ENCODE peak calls at places on chromosomes 3 and 15, in ten cellular contexts. M, A, K, J, C, R, B, W, N and O are unnamed samples.

GRCh38 chr3:4570840-4571621 is 77.9 kb downstream of the ITPR1 start:
- DNase-seq in B (no peak), W (no peak), K (no peak), M (no peak), N (no peak), R (no peak), J (no peak), C (no peak), A (no peak), O (no peak)

GRCh38 chr3:39261726-39262125 is 18.1 kb downstream of the CX3CR1 start:
- DNase-seq in J (no peak), K (no peak), A (no peak), N (no peak), M (no peak), R (no peak), W (no peak), C (no peak), B (no peak), O (no peak)

GRCh38 chr3:178302966-178303930 is 233.0 kb upstream of the KCNMB2 start:
- DNase-seq in M (no peak), J (no peak), W (no peak), K (no peak), B (no peak), R (no peak), A (no peak), N (no peak), C (no peak), O (no peak)

GRCh38 chr15:90029024-90029423 is 27.9 kb downstream of the ZNF710 start:
- DNase-seq in A (peak), N (no peak), W (no peak), R (no peak), B (no peak), K (no peak), J (no peak), M (no peak), C (no peak), O (no peak)

GRCh38 chr15:97745481-97746071 is 214.9 kb upstream of the ARRDC4 start:
- DNase-seq in M (peak), A (peak), B (no peak), R (no peak), C (no peak), J (peak), W (peak), N (no peak), K (no peak), O (peak)

GRCh38 chr3:110165753-110166152 is 828.4 kb upstream of the DPPA4 start:
- DNase-seq in K (no peak), N (no peak), M (peak), B (no peak), J (no peak), A (no peak), C (no peak), R (no peak), W (no peak), O (no peak)

GRCh38 chr3:71503525-71504249 is 79.8 kb downstream of the FOXP1 start:
- DNase-seq in M (peak), J (no peak), C (no peak), R (peak), N (no peak), B (peak), A (no peak), W (no peak), K (no peak), O (peak)

GRCh38 chr3:9770276-9770812 is 597 bp upstream of the CAMK1 start:
- DNase-seq in A (peak), W (no peak), R (no peak), M (peak), N (no peak), J (no peak), B (peak), K (no peak), C (no peak), O (peak)

GRCh38 chr15:58086479-58086878 is 21.0 kb upstream of the ALDH1A2 start:
- DNase-seq in N (no peak), J (no peak), B (no peak), C (no peak), A (no peak), M (peak), K (no peak), R (no peak), W (no peak), O (no peak)

GRCh38 chr3:31770822-31771326 is 210.2 kb downstream of the OSBPL10 start:
- DNase-seq in K (no peak), M (peak), N (no peak), R (peak), A (no peak), B (no peak), C (no peak), W (no peak), J (no peak), O (peak)

GRCh38 chr3:49199900-49200281 is 28.5 kb downstream of the KLHDC8B start:
- DNase-seq in M (peak), J (no peak), W (no peak), A (no peak), R (no peak), B (no peak), C (no peak), K (no peak), N (no peak), O (no peak)

GRCh38 chr15:75177360-75178071 is 24.2 kb upstream of the C15orf39 start:
- DNase-seq in J (no peak), W (no peak), C (no peak), B (no peak), N (no peak), K (no peak), R (no peak), M (no peak), A (no peak), O (no peak)

GRCh38 chr15:31461911-31462480 is 135.4 kb downstream of the KLF13 start:
- DNase-seq in J (no peak), C (no peak), R (no peak), N (no peak), A (no peak), K (no peak), M (no peak), B (no peak), W (no peak), O (no peak)

GRCh38 chr15:91291673-91292072 is 191.6 kb downstream of the SV2B start:
- DNase-seq in M (peak), J (no peak), K (no peak), B (no peak), W (no peak), N (no peak), R (no peak), C (no peak), A (no peak), O (no peak)

GRCh38 chr15:101255615-101256350 is 3.9 kb upstream of the CHSY1 start:
- DNase-seq in A (no peak), J (no peak), C (no peak), R (peak), B (no peak), M (peak), W (no peak), N (no peak), K (no peak), O (no peak)

GRCh38 chr3:182809523-182809922 is 16.2 kb downstream of the ATP11B start:
- DNase-seq in R (peak), N (no peak), C (no peak), W (no peak), M (no peak), J (no peak), A (no peak), B (no peak), K (no peak), O (no peak)

GRCh38 chr15:51227967-51228783 is 110.2 kb downstream of the CYP19A1 start:
- DNase-seq in B (peak), M (peak), K (peak), C (no peak), A (no peak), J (no peak), R (peak), W (peak), N (no peak), O (peak)

GRCh38 chr3:66449411-66449931 is 51.4 kb downstream of the LRIG1 start:
- DNase-seq in B (no peak), A (no peak), R (no peak), N (no peak), K (no peak), J (no peak), M (peak), C (no peak), W (no peak), O (no peak)

GRCh38 chr3:184460276-184460675 is 80.4 kb downstream of the CHRD start:
- DNase-seq in C (no peak), R (no peak), N (no peak), B (no peak), W (no peak), A (no peak), J (no peak), K (no peak), M (no peak), O (no peak)